ENCODE peak calls at places on chromosomes 6 and 20, in four cellular contexts. L is K562; U is CD8-positive, alpha-beta memory T cell; O is mucosa of descending colon. C is an unnamed sample. For H3K4me1, the result is how much of the 10 kb centered on the place peaks cover.

GRCh38 chr6:35713006-35713405 is 23.8 kb upstream of the ARMC12 start:
- DNase-seq in L (no peak), U (no peak), O (no peak), C (no peak)

GRCh38 chr6:89406157-89406556 is 5.9 kb downstream of the RRAGD start:
- DNase-seq in L (no peak), U (no peak), O (no peak), C (no peak)

GRCh38 chr6:14706378-14706929 is 539.4 kb upstream of the JARID2 start:
- DNase-seq in L (peak), U (no peak), O (peak), C (peak)

GRCh38 chr6:12973302-12973865 is 256.8 kb downstream of the PHACTR1 start:
- DNase-seq in L (no peak), U (no peak), O (no peak), C (no peak)

GRCh38 chr6:16819752-16820151 is 58.5 kb upstream of the ATXN1 start:
- DNase-seq in L (no peak), U (no peak), O (no peak), C (no peak)

GRCh38 chr20:44038681-44039123 is 124.0 kb downstream of the TOX2 start:
- DNase-seq in L (no peak), U (no peak), O (no peak), C (no peak)

GRCh38 chr6:26017567-26017966 is 55.0 kb downstream of the TRIM38 start:
- DNase-seq in L (no peak), U (peak), O (peak), C (peak)

GRCh38 chr6:41373919-41374617 is 38.7 kb downstream of the NCR2 start:
- DNase-seq in L (no peak), U (no peak), O (no peak), C (no peak)

GRCh38 chr6:18277181-18278006 is 13.1 kb upstream of the DEK start:
- DNase-seq in L (no peak), U (no peak), O (no peak), C (no peak)

GRCh38 chr6:16482702-16483314 is 244.4 kb downstream of the GMPR start:
- DNase-seq in L (no peak), U (no peak), O (no peak), C (no peak)

GRCh38 chr6:71279321-71279720 is 9.3 kb upstream of the OGFRL1 start:
- DNase-seq in L (no peak), U (no peak), O (no peak), C (no peak)

GRCh38 chr6:128208851-128209580 is 308.2 kb upstream of the THEMIS start:
- DNase-seq in L (no peak), U (no peak), O (no peak), C (peak)

GRCh38 chr6:166728884-166729530 is 102.0 kb upstream of the RPS6KA2 start:
- DNase-seq in L (no peak), U (no peak), O (no peak), C (no peak)

GRCh38 chr6:41581381-41581991 is 35.3 kb downstream of the FOXP4 start:
- DNase-seq in L (no peak), U (no peak), O (no peak), C (peak)

DNA sequence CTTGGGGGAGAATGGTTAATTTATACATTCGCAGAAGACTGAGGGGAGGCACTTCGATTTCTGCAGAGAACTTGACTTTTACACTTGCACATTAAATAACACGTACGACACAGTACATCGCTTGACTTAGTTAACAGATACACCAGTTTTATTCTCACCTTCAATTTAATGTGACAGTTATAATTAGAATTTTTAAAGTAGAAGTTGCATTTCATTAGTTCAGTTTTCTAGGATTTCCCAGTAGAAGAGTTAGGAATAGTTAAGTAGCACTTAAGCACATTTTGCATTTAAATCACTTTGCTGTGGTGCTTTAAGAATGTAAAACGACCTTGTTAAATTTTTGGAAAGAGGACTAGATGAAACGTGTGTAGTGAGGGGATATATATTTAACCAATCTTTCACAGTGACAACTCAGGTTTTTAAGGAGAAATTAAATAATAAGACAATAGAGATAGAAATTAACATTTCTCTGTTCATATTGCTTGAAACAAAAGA is 1.7 kb upstream of the BEND3 start:
- DNase-seq in L (no peak), U (no peak), O (no peak), C (no peak)
- H3K4me1 ChIP-seq in L (under half), U (under half), O (under half), C (under half)

DNA sequence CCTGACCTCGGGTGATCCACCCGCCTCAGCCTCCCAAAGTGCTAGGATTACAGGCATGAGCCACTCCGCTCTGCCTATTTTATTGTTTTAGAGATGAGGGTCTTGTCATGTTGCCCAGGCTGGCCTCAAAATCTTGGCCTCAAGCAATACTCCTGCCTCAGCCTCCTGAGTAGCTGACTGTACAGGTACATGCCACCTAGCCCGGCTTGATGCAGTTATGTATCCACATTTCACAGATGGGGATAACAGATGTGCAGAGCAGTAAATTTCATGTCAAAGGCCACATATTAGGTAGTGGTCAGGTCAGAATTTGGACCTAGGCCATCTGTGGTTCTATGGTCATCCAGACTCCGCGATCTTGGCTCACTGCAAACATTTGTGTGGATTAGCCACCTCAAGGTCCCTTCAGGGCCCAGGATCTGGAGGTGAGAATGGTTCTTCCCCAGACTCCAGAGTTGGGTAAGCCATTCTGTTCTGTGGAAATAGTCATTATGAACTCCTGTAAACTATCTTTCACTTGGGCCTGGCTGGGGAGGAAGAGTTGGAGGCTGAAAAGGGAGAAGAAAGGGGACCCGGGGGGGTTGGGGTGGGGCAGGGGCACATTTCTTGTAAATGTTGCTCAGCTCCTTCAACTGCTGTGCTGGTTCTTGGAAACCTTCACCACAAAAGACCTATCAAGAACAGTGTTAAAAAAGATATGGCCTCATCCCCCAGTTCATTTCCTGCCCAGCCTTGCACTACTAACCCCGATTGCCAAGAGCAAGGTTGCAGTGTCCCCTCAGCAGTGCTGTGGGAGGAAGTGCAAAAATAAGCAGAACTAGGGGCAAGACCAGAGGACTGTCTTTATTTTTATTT is 13.0 kb downstream of the PIM1 start:
- DNase-seq in L (peak), U (peak), O (peak), C (no peak)
- H3K4me1 ChIP-seq in L (half or more), U (half or more), O (under half), C (under half)

DNA sequence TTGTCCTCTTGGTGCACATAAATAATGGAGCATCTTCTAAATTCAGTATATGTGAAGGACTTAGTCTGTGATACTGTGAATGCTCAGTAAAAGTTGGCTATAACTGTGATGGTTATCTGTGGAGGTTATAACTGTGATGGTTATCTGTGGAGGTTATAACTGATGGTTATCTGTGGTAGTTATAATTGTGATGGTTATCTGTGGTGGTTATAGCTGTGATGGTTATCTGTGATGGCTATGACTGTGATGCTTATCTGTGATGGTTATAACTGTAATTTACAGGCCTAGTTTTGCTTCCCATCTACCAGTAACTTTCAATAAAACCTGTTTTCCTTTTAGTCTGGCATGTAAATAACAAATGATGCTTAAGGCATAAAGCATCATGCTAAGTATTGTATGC is 16.5 kb downstream of the PTK7 start:
- DNase-seq in L (no peak), U (no peak), O (no peak), C (no peak)
- H3K4me1 ChIP-seq in L (under half), U (under half), O (under half), C (half or more)

GRCh38 chr6:157647261-157647915 is 175.7 kb upstream of the SNX9 start:
- DNase-seq in L (no peak), U (no peak), O (no peak), C (no peak)
- H3K4me1 ChIP-seq in L (under half), U (under half), O (under half), C (under half)

GRCh38 chr6:132209351-132209750 is 191.9 kb downstream of the MOXD1 start:
- DNase-seq in L (no peak), U (no peak), O (no peak), C (no peak)
- H3K4me1 ChIP-seq in L (under half), U (under half), O (under half), C (under half)

GRCh38 chr20:40467703-40468411 is 221.2 kb downstream of the MAFB start:
- DNase-seq in L (no peak), U (no peak), O (no peak), C (no peak)

GRCh38 chr20:40467014-40467413 is 222.0 kb downstream of the MAFB start:
- DNase-seq in L (no peak), U (no peak), O (no peak), C (no peak)

GRCh38 chr20:40463171-40463570 is 225.9 kb downstream of the MAFB start:
- DNase-seq in L (no peak), U (no peak), O (no peak), C (no peak)

GRCh38 chr20:40462600-40462999 is 226.4 kb downstream of the MAFB start:
- DNase-seq in L (no peak), U (no peak), O (no peak), C (no peak)

GRCh38 chr20:40464731-40465208 is 224.3 kb downstream of the MAFB start:
- DNase-seq in L (no peak), U (no peak), O (no peak), C (no peak)
- H3K4me1 ChIP-seq in L (under half), U (under half), O (under half), C (under half)

C was measured in astrocyte.